ENCODE peak calls at places on chromosomes 1 and 21, in eight cellular contexts. N, P, B, E, W, K, I and M are unnamed samples.

GRCh38 chr21:42652527-42653491 is 612 bp upstream of the PDE9A start:
- DNase-seq in N (peak), P (peak), B (peak), E (no peak), W (peak), K (peak), I (peak), M (no peak)

GRCh38 chr1:12296623-12297022 is 66.8 kb downstream of the VPS13D start:
- DNase-seq in N (no peak), P (no peak), B (no peak), E (peak), W (peak), K (no peak), I (no peak), M (peak)

GRCh38 chr1:115092214-115092613 is 2.9 kb upstream of the TSPAN2 start:
- DNase-seq in N (no peak), P (no peak), B (no peak), E (no peak), W (no peak), K (no peak), I (no peak), M (no peak)

GRCh38 chr1:212229654-212230053 is 55.6 kb upstream of the PPP2R5A start:
- DNase-seq in N (no peak), P (no peak), B (no peak), E (no peak), W (no peak), K (no peak), I (no peak), M (no peak)

GRCh38 chr1:227576152-227576551 is 12.8 kb downstream of the ZNF678 start:
- DNase-seq in N (no peak), P (no peak), B (no peak), E (no peak), W (no peak), K (no peak), I (no peak), M (no peak)

GRCh38 chr1:156858959-156859522 is at the start of gene INSRR:
- DNase-seq in N (peak), P (no peak), B (no peak), E (no peak), W (peak), K (no peak), I (no peak), M (no peak)

GRCh38 chr1:43134640-43135039 is 37.5 kb downstream of the EBNA1BP2 start:
- DNase-seq in N (no peak), P (no peak), B (no peak), E (no peak), W (no peak), K (no peak), I (no peak), M (no peak)

GRCh38 chr1:31587720-31588423 is 11.6 kb downstream of the TINAGL1 start:
- DNase-seq in N (peak), P (peak), B (peak), E (no peak), W (no peak), K (peak), I (peak), M (no peak)

GRCh38 chr1:51906306-51907078 is 28.0 kb upstream of the NRDC start:
- DNase-seq in N (no peak), P (no peak), B (no peak), E (no peak), W (peak), K (no peak), I (no peak), M (no peak)

GRCh38 chr1:53552146-53552940 is 93.1 kb downstream of the DMRTB1 start:
- DNase-seq in N (peak), P (no peak), B (peak), E (no peak), W (peak), K (peak), I (peak), M (no peak)

GRCh38 chr1:84505167-84506001 is 802 bp upstream of the SPATA1 start:
- DNase-seq in N (peak), P (no peak), B (no peak), E (no peak), W (peak), K (no peak), I (no peak), M (no peak)

GRCh38 chr1:5099018-5099417 is 444.6 kb downstream of the AJAP1 start:
- DNase-seq in N (peak), P (no peak), B (no peak), E (no peak), W (no peak), K (no peak), I (no peak), M (no peak)

GRCh38 chr1:38031513-38031866 is 15.1 kb downstream of the POU3F1 start:
- DNase-seq in N (no peak), P (no peak), B (no peak), E (no peak), W (no peak), K (no peak), I (no peak), M (no peak)

GRCh38 chr21:28148400-28149064 is 844.1 kb downstream of the LTN1 start:
- DNase-seq in N (no peak), P (no peak), B (no peak), E (no peak), W (peak), K (no peak), I (no peak), M (no peak)

GRCh38 chr1:77250126-77250525 is 30.9 kb upstream of the PIGK start:
- DNase-seq in N (no peak), P (no peak), B (no peak), E (no peak), W (no peak), K (no peak), I (no peak), M (no peak)

GRCh38 chr1:203926025-203926540 is 64.7 kb downstream of the SNRPE start:
- DNase-seq in N (no peak), P (no peak), B (no peak), E (no peak), W (peak), K (no peak), I (no peak), M (no peak)

GRCh38 chr1:235843458-235843857 is 23.2 kb downstream of the LYST start:
- DNase-seq in N (peak), P (no peak), B (no peak), E (no peak), W (peak), K (no peak), I (no peak), M (no peak)

GRCh38 chr1:152049291-152050073 is 12.7 kb upstream of the S100A11 start:
- DNase-seq in N (no peak), P (no peak), B (no peak), E (no peak), W (no peak), K (no peak), I (no peak), M (no peak)

GRCh38 chr1:115764541-115764940 is 4.0 kb downstream of the CASQ2 start:
- DNase-seq in N (peak), P (no peak), B (no peak), E (no peak), W (peak), K (no peak), I (no peak), M (no peak)

GRCh38 chr1:151968058-151968457 is 25.6 kb downstream of the S100A10 start:
- DNase-seq in N (peak), P (no peak), B (no peak), E (no peak), W (peak), K (no peak), I (no peak), M (no peak)

GRCh38 chr1:50667272-50667671 is 244.0 kb upstream of the DMRTA2 start:
- DNase-seq in N (no peak), P (no peak), B (no peak), E (no peak), W (peak), K (no peak), I (no peak), M (no peak)

GRCh38 chr1:153277852-153278251 is 18.4 kb downstream of the LORICRIN start:
- DNase-seq in N (no peak), P (no peak), B (no peak), E (no peak), W (no peak), K (no peak), I (no peak), M (no peak)

GRCh38 chr1:115123116-115123515 is 33.8 kb upstream of the TSPAN2 start:
- DNase-seq in N (no peak), P (no peak), B (no peak), E (no peak), W (peak), K (no peak), I (no peak), M (no peak)

DNA sequence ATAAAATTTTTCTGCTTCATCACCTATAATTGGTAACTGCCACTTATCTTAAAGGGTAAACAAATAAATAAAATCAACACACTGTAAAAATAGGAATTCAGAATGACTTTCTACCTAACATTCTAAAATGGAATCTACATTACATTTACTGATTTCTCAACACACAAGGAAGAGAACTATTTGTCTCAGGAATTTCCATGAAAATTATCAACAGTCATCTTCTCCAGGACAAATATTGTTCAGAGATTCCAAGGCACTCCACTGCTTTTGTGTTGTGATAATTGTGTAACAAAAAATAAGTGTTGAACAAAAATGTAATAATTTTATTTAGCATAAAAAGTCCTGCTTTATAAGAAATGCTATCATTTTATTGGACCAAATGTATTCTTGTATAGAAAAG is 7.3 kb downstream of the ODF2L start:
- DNase-seq in N (no peak), P (no peak), B (no peak), E (no peak), W (no peak), K (no peak), I (no peak), M (no peak)
- H3K4me3 ChIP-seq in N (no peak), P (no peak), B (no peak), E (peak), W (no peak), K (no peak), I (no peak), M (no peak)

GRCh38 chr1:237570530-237570929 is 320.2 kb downstream of the ZP4 start:
- DNase-seq in N (no peak), P (no peak), B (no peak), E (no peak), W (no peak), K (no peak), I (no peak), M (no peak)
- TF ChIP-seq CTCF in N (peak), P (no peak), B (no peak), E (no peak), W (no peak), K (peak), I (peak), M (peak)

GRCh38 chr1:234396871-234397270 is 23.6 kb downstream of the COA6 start:
- DNase-seq in N (no peak), P (no peak), B (no peak), E (no peak), W (no peak), K (no peak), I (no peak), M (no peak)
- H3K4me3 ChIP-seq in N (no peak), P (no peak), B (no peak), E (no peak), W (no peak), K (no peak), I (no peak), M (no peak)

GRCh38 chr1:2523891-2524609 is 2.3 kb downstream of the PANK4 start:
- DNase-seq in N (no peak), P (no peak), B (no peak), E (no peak), W (no peak), K (no peak), I (no peak), M (no peak)
- TF ChIP-seq CTCF in N (no peak), P (no peak), B (no peak), E (no peak), W (no peak), K (no peak), I (no peak), M (no peak)

GRCh38 chr1:39085174-39085573 is 59.0 kb downstream of the NDUFS5 start:
- DNase-seq in N (no peak), P (no peak), B (peak), E (no peak), W (no peak), K (no peak), I (no peak), M (no peak)

GRCh38 chr1:39086386-39087108 is 60.4 kb downstream of the NDUFS5 start:
- DNase-seq in N (no peak), P (no peak), B (peak), E (no peak), W (no peak), K (no peak), I (no peak), M (no peak)

GRCh38 chr1:39082140-39082799 is 56.1 kb downstream of the NDUFS5 start:
- DNase-seq in N (peak), P (no peak), B (no peak), E (no peak), W (no peak), K (no peak), I (no peak), M (no peak)

GRCh38 chr1:39082811-39083576 is 56.8 kb downstream of the NDUFS5 start:
- DNase-seq in N (no peak), P (no peak), B (no peak), E (no peak), W (no peak), K (no peak), I (no peak), M (no peak)

DNA sequence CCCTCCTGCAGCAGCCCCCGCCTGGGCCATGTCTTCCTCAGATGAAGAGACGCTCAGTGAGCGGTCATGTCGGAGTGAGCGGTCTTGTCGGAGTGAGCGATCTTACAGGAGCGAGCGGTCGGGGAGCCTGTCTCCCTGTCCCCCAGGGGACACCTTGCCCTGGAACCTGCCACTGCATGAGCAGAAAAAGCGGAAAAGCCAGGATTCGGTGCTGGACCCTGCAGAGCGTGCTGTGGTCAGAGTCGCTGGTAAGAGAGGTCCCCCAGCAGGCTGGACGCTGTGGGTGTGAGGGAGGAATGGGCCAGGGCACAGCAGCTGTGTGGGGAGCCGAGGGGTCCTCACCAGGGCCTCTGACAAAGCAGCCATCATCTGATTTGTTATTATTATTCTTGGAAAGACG is 58.0 kb downstream of the NDUFS5 start:
- DNase-seq in N (no peak), P (no peak), B (peak), E (no peak), W (no peak), K (no peak), I (no peak), M (no peak)
- H3K4me3 ChIP-seq in N (no peak), P (no peak), B (no peak), E (no peak), W (no peak), K (no peak), I (no peak), M (no peak)

GRCh38 chr1:47179023-47179987 is 10.5 kb downstream of the PDZK1IP1 start:
- DNase-seq in N (peak), P (peak), B (peak), E (peak), W (peak), K (peak), I (peak), M (peak)
- TF ChIP-seq CTCF in N (peak), P (peak), B (peak), E (peak), W (peak), K (peak), I (peak), M (peak)